ENCODE peak calls at places on chromosomes 6 and 20, in six cellular contexts. F, C, I, V, A and Z are unnamed samples.

GRCh38 chr20:34209111-34209510 is 32.1 kb upstream of the ASIP start:
- DNase-seq in F (no peak), C (no peak), I (no peak), V (no peak), A (no peak), Z (no peak)

GRCh38 chr20:54204063-54204462 is 3.8 kb upstream of the PFDN4 start:
- DNase-seq in F (no peak), C (no peak), I (no peak), V (no peak), A (no peak), Z (no peak)

GRCh38 chr20:16064991-16065707 is 508.1 kb downstream of the KIF16B start:
- DNase-seq in F (no peak), C (no peak), I (no peak), V (no peak), A (no peak), Z (no peak)

GRCh38 chr20:37309941-37310590 is 20.6 kb downstream of the MANBAL start:
- DNase-seq in F (no peak), C (no peak), I (peak; percentile 80), V (no peak), A (no peak), Z (no peak)

GRCh38 chr6:118993358-118993757 is 58.4 kb upstream of the MCM9 start:
- DNase-seq in F (no peak), C (no peak), I (no peak), V (no peak), A (no peak), Z (no peak)

GRCh38 chr6:4004249-4004648 is 74.7 kb downstream of the FAM217A start:
- DNase-seq in F (no peak), C (no peak), I (peak; percentile 46), V (no peak), A (no peak), Z (no peak)

GRCh38 chr6:35469711-35470662 is 1.8 kb downstream of the RPL10A start:
- DNase-seq in F (no peak), C (no peak), I (peak; percentile 50), V (no peak), A (no peak), Z (no peak)

GRCh38 chr20:48409216-48409615 is 418.6 kb downstream of the PREX1 start:
- DNase-seq in F (no peak), C (no peak), I (no peak), V (no peak), A (no peak), Z (no peak)

GRCh38 chr20:53550590-53551187 is 43.0 kb downstream of the ZNF217 start:
- DNase-seq in F (no peak), C (no peak), I (no peak), V (peak; percentile 86), A (no peak), Z (no peak)

GRCh38 chr20:1900321-1900791 is 5.1 kb downstream of the SIRPA start:
- DNase-seq in F (peak; percentile 71), C (no peak), I (peak; percentile 66), V (peak; percentile 80), A (peak; percentile 73), Z (peak; percentile 44)

GRCh38 chr6:46893648-46894047 is 28.1 kb downstream of the ADGRF5 start:
- DNase-seq in F (no peak), C (no peak), I (no peak), V (no peak), A (no peak), Z (no peak)

GRCh38 chr6:120620900-120621299 is 713.4 kb downstream of the TBC1D32 start:
- DNase-seq in F (no peak), C (no peak), I (no peak), V (no peak), A (no peak), Z (no peak)

GRCh38 chr6:93124226-93124625 is 295.1 kb downstream of the EPHA7 start:
- DNase-seq in F (no peak), C (no peak), I (no peak), V (peak; percentile 48), A (no peak), Z (no peak)

GRCh38 chr6:46637145-46637544 is 15.5 kb downstream of the CYP39A1 start:
- DNase-seq in F (no peak), C (no peak), I (peak; percentile 97), V (peak; percentile 30), A (peak; percentile 29), Z (peak; percentile 81)

GRCh38 chr6:88166493-88166900 is 350 bp upstream of the CNR1 start:
- DNase-seq in F (peak; percentile 23), C (no peak), I (no peak), V (no peak), A (no peak), Z (no peak)

GRCh38 chr6:32086661-32087573 is 22.2 kb downstream of the TNXB start:
- DNase-seq in F (no peak), C (no peak), I (no peak), V (peak; percentile 59), A (peak; percentile 76), Z (peak; percentile 44)

GRCh38 chr6:41577865-41578713 is 31.9 kb downstream of the FOXP4 start:
- DNase-seq in F (no peak), C (no peak), I (peak; percentile 67), V (peak; percentile 37), A (peak; percentile 32), Z (no peak)

GRCh38 chr20:25173886-25174308 is 21.6 kb upstream of the ENTPD6 start:
- DNase-seq in F (no peak), C (no peak), I (no peak), V (no peak), A (no peak), Z (no peak)

GRCh38 chr6:145694083-145694737 is 41.1 kb downstream of the EPM2A start:
- DNase-seq in F (no peak), C (no peak), I (no peak), V (no peak), A (no peak), Z (no peak)

GRCh38 chr6:30325873-30326445 is 768 bp upstream of the TRIM39 start:
- DNase-seq in F (peak; percentile 40), C (peak; percentile 66), I (peak; percentile 68), V (no peak), A (no peak), Z (no peak)

GRCh38 chr6:6694368-6694780 is 105.9 kb downstream of the LY86 start:
- DNase-seq in F (no peak), C (no peak), I (peak; percentile 40), V (no peak), A (no peak), Z (no peak)

GRCh38 chr6:138175596-138175995 is 13.9 kb downstream of the ARFGEF3 start:
- DNase-seq in F (no peak), C (no peak), I (no peak), V (no peak), A (no peak), Z (no peak)

GRCh38 chr20:37419307-37419706 is 73.4 kb downstream of the SRC start:
- DNase-seq in F (no peak), C (no peak), I (no peak), V (no peak), A (no peak), Z (no peak)

GRCh38 chr20:16476032-16476431 is 97.2 kb downstream of the KIF16B start:
- DNase-seq in F (no peak), C (no peak), I (peak; percentile 60), V (peak; percentile 80), A (peak; percentile 30), Z (no peak)

GRCh38 chr6:105509506-105510331 is 106.8 kb upstream of the PREP start:
- DNase-seq in F (no peak), C (no peak), I (no peak), V (no peak), A (no peak), Z (no peak)

DNA sequence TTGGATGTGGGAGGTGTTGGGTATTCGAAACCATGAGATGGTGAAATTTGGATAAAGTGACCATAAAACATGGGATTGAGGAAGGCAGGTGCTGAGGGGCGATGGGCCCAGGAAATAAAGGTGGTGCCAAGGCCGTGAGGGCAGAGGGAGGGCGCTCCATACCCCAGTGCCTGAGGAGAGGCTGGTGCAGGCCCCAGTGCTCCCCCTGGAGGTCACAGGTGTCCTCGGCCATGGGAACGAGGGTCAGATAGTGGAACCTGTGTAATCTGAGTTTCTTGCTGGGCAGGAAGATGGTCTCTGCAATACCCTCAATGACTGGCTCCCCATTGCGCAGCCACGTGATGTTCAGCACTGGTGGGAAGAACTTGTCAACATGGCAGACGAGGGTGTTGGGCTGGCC is 16.2 kb downstream of the HLA-DPB1 start:
- DNase-seq in F (peak; percentile 39), C (peak; percentile 25), I (no peak), V (no peak), A (no peak), Z (no peak)
- TF ChIP-seq CTCF in F (peak; percentile 30), C (peak; percentile 66), I (peak; percentile 58), V (peak; percentile 45), A (peak; percentile 72), Z (peak; percentile 36)

DNA sequence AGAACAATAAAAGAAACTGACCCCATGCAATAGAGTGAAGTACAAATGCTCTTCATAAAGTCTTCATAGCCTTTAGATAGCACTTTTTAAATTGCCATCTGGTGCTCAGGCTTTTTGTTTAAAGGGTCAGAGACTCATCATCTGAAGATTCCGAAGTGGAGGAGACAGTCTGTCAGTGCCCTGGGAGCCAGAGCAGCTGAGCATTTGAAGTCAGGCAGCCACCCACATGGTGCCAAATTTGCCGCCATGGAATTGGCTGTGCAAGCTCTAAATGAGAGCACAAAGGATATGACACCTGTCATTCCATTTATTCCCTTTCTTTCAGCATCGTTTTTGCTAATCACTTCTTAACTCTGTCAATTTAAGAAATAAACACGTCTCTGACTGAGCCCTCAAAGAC is 32.7 kb upstream of the CEP162 start:
- DNase-seq in F (no peak), C (no peak), I (no peak), V (no peak), A (no peak), Z (no peak)
- TF ChIP-seq CTCF in F (no peak), C (no peak), I (no peak), V (no peak), A (no peak), Z (no peak)

DNA sequence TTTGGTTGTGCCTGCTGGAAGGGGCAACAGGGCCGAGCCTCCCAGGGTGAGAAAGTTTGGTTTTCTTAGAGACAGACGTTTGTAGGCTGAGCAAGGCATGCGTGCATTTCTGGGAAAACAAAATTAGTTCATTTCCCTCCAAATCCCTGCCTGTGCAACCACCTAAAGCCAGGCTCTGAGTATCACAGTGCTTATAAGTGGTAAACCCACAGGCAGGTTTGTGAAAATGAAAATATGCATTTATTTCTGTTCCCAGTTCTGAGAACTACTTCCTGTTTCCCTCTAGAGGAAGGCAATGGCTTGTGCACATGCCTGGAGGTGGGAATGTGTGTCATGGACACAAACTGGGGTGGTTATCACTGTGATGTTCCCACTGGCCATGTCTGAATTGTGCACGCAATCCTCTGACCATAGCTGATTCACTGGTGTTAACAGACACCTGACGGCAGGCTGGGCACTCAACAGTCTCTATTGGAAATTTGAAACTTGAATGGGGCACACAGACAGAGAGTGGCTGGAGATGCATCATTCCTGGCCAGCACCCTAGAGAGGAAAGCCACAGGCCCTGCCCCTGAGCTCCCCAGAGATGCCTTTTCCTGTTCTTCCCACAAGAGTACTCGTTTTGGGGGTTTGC is 26.3 kb downstream of the FAM110A start:
- DNase-seq in F (no peak), C (no peak), I (peak; percentile 78), V (no peak), A (no peak), Z (no peak)
- TF ChIP-seq CTCF in F (no peak), C (no peak), I (peak; percentile 10), V (peak; percentile 11), A (no peak), Z (no peak)

DNA sequence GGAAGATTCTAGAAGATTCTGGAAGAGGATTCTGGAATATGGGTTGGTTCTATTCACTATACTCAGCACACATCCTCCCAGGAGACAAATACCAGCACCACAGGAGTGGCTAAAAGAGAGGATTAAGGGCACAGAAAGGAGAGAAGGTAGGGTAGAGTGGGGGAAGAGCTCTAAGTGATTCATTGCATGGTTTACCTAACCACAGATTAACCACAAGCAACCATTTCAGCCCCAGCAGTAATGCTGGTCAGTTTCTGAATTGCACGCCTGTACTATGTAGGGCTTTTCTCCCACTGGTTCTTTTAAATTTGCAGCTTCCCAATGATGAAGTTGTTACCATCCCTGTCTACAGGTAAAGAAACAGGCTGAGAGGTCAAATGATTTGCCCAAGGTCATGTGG is 192.7 kb upstream of the PMEPA1 start:
- DNase-seq in F (no peak), C (no peak), I (peak; percentile 75), V (peak; percentile 2), A (peak; percentile 70), Z (peak; percentile 15)
- TF ChIP-seq CTCF in F (no peak), C (no peak), I (peak; percentile 34), V (no peak), A (peak; percentile 49), Z (peak; percentile 2)